ENCODE peak calls at places on chromosomes 11 and 22, in ten cellular contexts. I, K, Y, T, Q, A, P, G, C and D are unnamed samples.

GRCh38 chr11:73982595-73982989 is at the start of gene UCP2:
- DNase-seq in T (peak), C (peak), Q (peak), P (peak), I (peak), K (peak), G (peak), A (peak), Y (peak), D (peak)

GRCh38 chr11:86314636-86315035 is 12.6 kb downstream of the HIKESHI start:
- DNase-seq in Y (no peak), Q (no peak), P (no peak), A (no peak), G (no peak), T (no peak), C (no peak), I (no peak), K (no peak), D (no peak)

GRCh38 chr22:43388420-43388851 is 23.4 kb upstream of the MPPED1 start:
- DNase-seq in T (peak), G (peak), Q (peak), I (peak), K (peak), P (peak), Y (peak), A (peak), C (peak), D (peak)

GRCh38 chr11:132973686-132974085 is 558.6 kb downstream of the OPCML start:
- DNase-seq in K (no peak), I (no peak), G (no peak), Q (no peak), T (no peak), C (no peak), P (no peak), A (no peak), Y (no peak), D (no peak)

GRCh38 chr11:15493066-15493465 is 378.3 kb downstream of the INSC start:
- DNase-seq in G (no peak), K (no peak), C (no peak), Y (no peak), I (no peak), P (no peak), Q (no peak), T (no peak), A (no peak), D (no peak)

GRCh38 chr11:126725521-126725920 is 275.0 kb downstream of the KIRREL3 start:
- DNase-seq in A (no peak), Q (no peak), P (no peak), K (no peak), G (no peak), Y (no peak), C (no peak), I (no peak), T (no peak), D (no peak)

GRCh38 chr11:66818231-66818955 is 24.8 kb upstream of the RCE1 start:
- DNase-seq in Q (no peak), T (no peak), Y (no peak), I (peak), C (no peak), P (no peak), A (no peak), K (no peak), G (no peak), D (no peak)

GRCh38 chr22:40237788-40238424 is 60.2 kb downstream of the TNRC6B start:
- DNase-seq in T (no peak), A (no peak), I (no peak), K (no peak), Q (no peak), Y (no peak), G (no peak), C (no peak), P (no peak), D (no peak)

GRCh38 chr11:76806131-76806530 is 23.0 kb downstream of the TSKU start:
- DNase-seq in K (no peak), I (no peak), P (no peak), Y (no peak), T (no peak), Q (peak), A (no peak), C (no peak), G (no peak), D (peak)

GRCh38 chr22:40224702-40225101 is 47.0 kb downstream of the TNRC6B start:
- DNase-seq in P (no peak), I (no peak), K (no peak), C (no peak), Q (no peak), G (no peak), T (no peak), A (no peak), Y (no peak), D (no peak)

GRCh38 chr11:12449961-12450715 is 72.8 kb downstream of the PARVA start:
- DNase-seq in P (no peak), T (no peak), A (no peak), Y (no peak), Q (no peak), I (no peak), K (peak), C (no peak), G (no peak), D (no peak)

GRCh38 chr11:19679952-19680823 is 32.4 kb upstream of the NAV2 start:
- DNase-seq in A (no peak), C (peak), G (peak), T (peak), Y (no peak), I (no peak), P (peak), K (peak), Q (no peak), D (no peak)

GRCh38 chr22:30398685-30399680 is 2.2 kb downstream of the SEC14L2 start:
- DNase-seq in G (no peak), T (no peak), P (no peak), I (no peak), Y (no peak), Q (no peak), K (no peak), A (no peak), C (no peak), D (no peak)

GRCh38 chr11:72814831-72815618 is 814 bp downstream of the ATG16L2 start:
- DNase-seq in Y (no peak), K (no peak), G (peak), T (no peak), I (peak), A (no peak), P (peak), C (peak), Q (peak), D (peak)

GRCh38 chr11:9697766-9698165 is 33.9 kb downstream of the SWAP70 start:
- DNase-seq in Y (no peak), T (no peak), I (no peak), C (no peak), A (no peak), G (no peak), P (no peak), K (no peak), Q (no peak), D (no peak)

GRCh38 chr11:106152824-106153223 is 75.4 kb downstream of the AASDHPPT start:
- DNase-seq in Y (no peak), P (no peak), I (no peak), G (no peak), Q (no peak), A (no peak), K (peak), T (no peak), C (no peak), D (no peak)

GRCh38 chr11:43950323-43950855 is 8.0 kb downstream of the C11orf96 start:
- DNase-seq in C (no peak), A (no peak), K (no peak), I (no peak), P (no peak), T (no peak), Y (no peak), G (no peak), Q (no peak), D (no peak)

GRCh38 chr11:13902456-13902855 is 60.1 kb upstream of the SPON1 start:
- DNase-seq in Q (no peak), G (no peak), I (no peak), P (no peak), C (no peak), K (no peak), Y (no peak), T (no peak), A (no peak), D (no peak)

GRCh38 chr11:120392791-120393190 is 56.6 kb downstream of the ARHGEF12 start:
- DNase-seq in C (no peak), K (no peak), I (no peak), A (no peak), Q (no peak), T (no peak), P (no peak), Y (no peak), G (no peak), D (no peak)

GRCh38 chr11:84899134-84899533 is 728.0 kb downstream of the DLG2 start:
- DNase-seq in Q (no peak), I (no peak), K (no peak), C (no peak), A (no peak), T (no peak), P (no peak), G (no peak), Y (no peak), D (no peak)

GRCh38 chr11:116577273-116577672 is 195.5 kb downstream of the BUD13 start:
- DNase-seq in G (no peak), I (no peak), K (no peak), C (no peak), P (no peak), T (no peak), Q (no peak), A (no peak), Y (no peak), D (no peak)

GRCh38 chr11:79173615-79174014 is 267.2 kb downstream of the TENM4 start:
- DNase-seq in G (peak), Q (no peak), T (no peak), C (no peak), A (no peak), Y (no peak), K (no peak), I (no peak), P (peak), D (no peak)

GRCh38 chr11:108887436-108888238 is 222.8 kb downstream of the DDX10 start:
- DNase-seq in A (no peak), P (no peak), C (no peak), I (no peak), T (no peak), Y (no peak), Q (no peak), G (no peak), K (no peak), D (no peak)

GRCh38 chr11:69383372-69383771 is 89.4 kb downstream of the MYEOV start:
- DNase-seq in A (no peak), K (no peak), Y (no peak), G (no peak), I (no peak), Q (no peak), T (no peak), P (no peak), C (peak), D (peak)

GRCh38 chr22:37028692-37029674 is 9.4 kb downstream of the MPST start:
- DNase-seq in Y (no peak), C (no peak), P (no peak), A (no peak), K (no peak), G (no peak), I (no peak), T (no peak), Q (no peak), D (no peak)
- TF ChIP-seq CTCF in Y (no peak), C (no peak), P (no peak), A (no peak), K (no peak), G (no peak), I (no peak), T (no peak), Q (no peak), D (no peak)

GRCh38 chr22:22030493-22031182 is 48.1 kb upstream of the TOP3B start:
- DNase-seq in Y (peak), A (no peak), Q (no peak), T (no peak), I (peak), P (peak), C (peak), K (no peak), G (no peak), D (no peak)
- TF ChIP-seq CTCF in Y (no peak), A (peak), Q (peak), T (peak), I (peak), P (peak), C (peak), K (peak), G (peak), D (peak)

GRCh38 chr22:19105867-19106802 is 16.1 kb downstream of the DGCR2 start:
- DNase-seq in Y (peak), I (no peak), A (no peak), P (no peak), G (no peak), T (no peak), C (peak), Q (no peak), K (no peak), D (no peak)
- TF ChIP-seq CTCF in Y (no peak), I (peak), A (peak), P (no peak), G (no peak), T (peak), C (peak), Q (peak), K (no peak), D (peak)

DNA sequence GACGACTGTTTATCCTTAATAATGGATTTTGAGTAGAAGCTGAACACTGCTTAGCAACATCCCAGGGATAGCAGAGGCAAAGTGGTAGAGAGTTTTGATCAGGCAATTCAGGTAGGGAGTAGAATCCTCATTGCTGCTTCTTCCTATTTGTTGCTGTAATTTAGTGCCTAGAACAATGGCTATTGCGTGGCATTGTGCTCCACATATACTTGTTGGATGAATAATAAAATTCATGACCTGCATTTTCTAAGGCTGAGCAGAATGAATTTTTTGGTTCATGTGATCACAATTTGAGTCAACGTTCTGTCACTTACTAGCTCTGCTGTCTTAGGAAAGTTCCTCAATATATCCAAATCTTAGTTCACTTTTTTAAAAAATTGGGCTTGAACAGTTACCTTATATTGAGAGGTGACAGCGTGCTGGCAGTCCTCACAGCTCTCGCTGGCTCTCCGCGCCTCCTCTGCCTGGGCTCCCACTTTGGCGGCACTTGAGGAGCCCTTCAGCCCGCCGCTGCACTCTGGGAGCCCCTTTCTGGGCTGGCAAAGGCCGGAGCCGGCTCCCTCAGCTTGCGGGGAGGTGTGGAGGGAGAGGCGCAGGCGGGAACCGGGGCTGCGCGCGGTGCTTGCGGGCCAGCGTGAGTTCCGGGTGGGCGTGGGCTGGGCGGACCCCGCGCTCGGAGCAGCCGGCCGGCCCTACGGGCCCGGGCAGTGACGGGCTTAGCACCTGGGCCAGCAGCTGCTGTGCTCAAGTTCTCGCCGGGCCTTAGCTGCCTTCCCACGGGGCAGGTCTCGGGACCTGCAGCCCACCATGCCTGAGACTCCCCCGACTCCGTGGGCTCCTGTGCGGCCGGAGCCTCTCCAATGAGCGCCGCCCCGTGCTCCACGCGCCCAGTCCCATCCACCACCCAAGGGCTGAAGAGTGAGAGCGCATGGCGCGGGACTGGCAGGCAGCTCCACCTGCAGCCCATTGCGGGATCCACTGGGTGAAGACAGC is 350.6 kb downstream of the ETS1 start:
- DNase-seq in Q (no peak), T (no peak), G (no peak), P (no peak), Y (no peak), I (no peak), A (no peak), K (no peak), C (no peak), D (no peak)
- TF ChIP-seq CTCF in Q (no peak), T (no peak), G (no peak), P (no peak), Y (no peak), I (no peak), A (no peak), K (no peak), C (no peak), D (no peak)

GRCh38 chr22:24133187-24133965 is 47.9 kb upstream of the SUSD2 start:
- DNase-seq in I (peak), T (no peak), C (peak), K (no peak), Y (no peak), P (peak), Q (no peak), G (no peak), A (no peak), D (no peak)
- TF ChIP-seq CTCF in I (no peak), T (peak), C (peak), K (no peak), Y (no peak), P (peak), Q (no peak), G (peak), A (no peak), D (no peak)